ENCODE peak calls at places on chromosome 3, in eight cellular contexts. L is EH; I is HFF-Myc; Y is DMS 273 treated with DMSO at 0.1 percent for 48 hours; T is activated gamma-delta T cell treated with Interleukin-2 at 50 U/mL for 16 hours; Z is HTR-8/SVneo; W is WERI-Rb-1; M is stimulated activated CD4-positive, alpha-beta T cell treated with anti-CD3 and anti-CD28 coated beads, Interleukin-1b, Interleukin-23, amount 100 ng/mL, for 4 hours. P is an unnamed sample.

GRCh38 chr3:191952609-191953008 is 491.6 kb downstream of the PYDC2 start:
- DNase-seq in L (no peak), I (no peak), Y (no peak), T (no peak), Z (no peak), W (no peak), M (no peak), P (no peak)

GRCh38 chr3:11603628-11604027 is 40.1 kb downstream of the VGLL4 start:
- DNase-seq in L (peak), I (no peak), Y (no peak), T (no peak), Z (no peak), W (no peak), M (no peak), P (no peak)

GRCh38 chr3:184176377-184177330 is 2.0 kb downstream of the AP2M1 start:
- DNase-seq in L (peak), I (peak), Y (no peak), T (no peak), Z (peak), W (peak), M (no peak), P (no peak)

GRCh38 chr3:30658328-30659052 is 52.1 kb downstream of the TGFBR2 start:
- DNase-seq in L (peak), I (peak), Y (no peak), T (peak), Z (peak), W (no peak), M (no peak), P (peak)

GRCh38 chr3:66121288-66121687 is 82.6 kb upstream of the MAGI1 start:
- DNase-seq in L (peak), I (no peak), Y (no peak), T (no peak), Z (no peak), W (no peak), M (no peak), P (no peak)

GRCh38 chr3:51024765-51025681 is 350.3 kb downstream of the DOCK3 start:
- DNase-seq in L (no peak), I (no peak), Y (peak), T (peak), Z (no peak), W (no peak), M (peak), P (peak)

GRCh38 chr3:194396897-194397756 is 1.9 kb downstream of the GP5 start:
- DNase-seq in L (no peak), I (no peak), Y (no peak), T (peak), Z (no peak), W (no peak), M (peak), P (peak)

GRCh38 chr3:195253981-195254432 is 17.0 kb downstream of the XXYLT1 start:
- DNase-seq in L (no peak), I (no peak), Y (peak), T (no peak), Z (no peak), W (peak), M (no peak), P (no peak)

GRCh38 chr3:24299801-24300626 is 194.6 kb downstream of the THRB start:
- DNase-seq in L (peak), I (no peak), Y (no peak), T (no peak), Z (no peak), W (no peak), M (no peak), P (no peak)

GRCh38 chr3:117786339-117786738 is 1076.8 kb downstream of the TUSC7 start:
- DNase-seq in L (peak), I (no peak), Y (no peak), T (no peak), Z (no peak), W (no peak), M (no peak), P (no peak)

GRCh38 chr3:15819043-15819442 is 21.3 kb upstream of the ANKRD28 start:
- DNase-seq in L (no peak), I (no peak), Y (no peak), T (no peak), Z (no peak), W (no peak), M (no peak), P (no peak)

GRCh38 chr3:126311338-126311978 is 45.8 kb downstream of the KLF15 start:
- DNase-seq in L (no peak), I (no peak), Y (no peak), T (no peak), Z (no peak), W (no peak), M (no peak), P (no peak)

GRCh38 chr3:164190566-164190965 is 887.7 kb downstream of the SI start:
- DNase-seq in L (no peak), I (no peak), Y (no peak), T (no peak), Z (no peak), W (no peak), M (no peak), P (no peak)

GRCh38 chr3:69718832-69719231 is 20.4 kb upstream of the MITF start:
- DNase-seq in L (no peak), I (no peak), Y (no peak), T (no peak), Z (no peak), W (no peak), M (no peak), P (no peak)

GRCh38 chr3:35338186-35338585 is 301.1 kb upstream of the ARPP21 start:
- DNase-seq in L (no peak), I (no peak), Y (no peak), T (no peak), Z (no peak), W (no peak), M (no peak), P (no peak)

GRCh38 chr3:49701388-49702077 is 12.2 kb downstream of the RNF123 start:
- DNase-seq in L (no peak), I (no peak), Y (no peak), T (no peak), Z (no peak), W (peak), M (no peak), P (no peak)

GRCh38 chr3:43327184-43327950 is 41.0 kb downstream of the SNRK start:
- DNase-seq in L (no peak), I (no peak), Y (no peak), T (no peak), Z (no peak), W (no peak), M (no peak), P (peak)

GRCh38 chr3:130935761-130936160 is 41.9 kb downstream of the ATP2C1 start:
- DNase-seq in L (peak), I (no peak), Y (no peak), T (no peak), Z (no peak), W (no peak), M (no peak), P (no peak)

GRCh38 chr3:144128117-144128892 is 156.7 kb downstream of the DIPK2A start:
- DNase-seq in L (no peak), I (no peak), Y (peak), T (peak), Z (no peak), W (peak), M (no peak), P (no peak)

GRCh38 chr3:160677459-160677901 is 520 bp downstream of the ARL14 start:
- DNase-seq in L (peak), I (no peak), Y (no peak), T (no peak), Z (no peak), W (no peak), M (no peak), P (no peak)

GRCh38 chr3:8095724-8096123 is 405.9 kb upstream of the LMCD1 start:
- DNase-seq in L (no peak), I (no peak), Y (no peak), T (no peak), Z (no peak), W (peak), M (no peak), P (no peak)

GRCh38 chr3:8318002-8318649 is 183.5 kb upstream of the LMCD1 start:
- DNase-seq in L (peak), I (no peak), Y (no peak), T (no peak), Z (no peak), W (no peak), M (no peak), P (no peak)

GRCh38 chr3:2765002-2765579 is 345.1 kb downstream of the IL5RA start:
- DNase-seq in L (no peak), I (no peak), Y (no peak), T (no peak), Z (no peak), W (peak), M (no peak), P (peak)

GRCh38 chr3:15976524-15976923 is 178.7 kb upstream of the ANKRD28 start:
- DNase-seq in L (no peak), I (no peak), Y (no peak), T (no peak), Z (no peak), W (no peak), M (no peak), P (no peak)

GRCh38 chr3:157786216-157786615 is 283.0 kb upstream of the VEPH1 start:
- DNase-seq in L (peak), I (peak), Y (no peak), T (no peak), Z (peak), W (no peak), M (no peak), P (no peak)

GRCh38 chr3:183698318-183698731 is 728 bp downstream of the YEATS2 start:
- DNase-seq in L (peak), I (no peak), Y (no peak), T (peak), Z (peak), W (peak), M (no peak), P (no peak)

GRCh38 chr3:174202146-174202545 is 657.0 kb upstream of the NAALADL2 start:
- DNase-seq in L (no peak), I (no peak), Y (no peak), T (no peak), Z (no peak), W (no peak), M (no peak), P (no peak)

GRCh38 chr3:114179575-114179974 is 723 bp upstream of the DRD3 start:
- DNase-seq in L (peak), I (peak), Y (peak), T (no peak), Z (no peak), W (peak), M (no peak), P (peak)